ENCODE peak calls at places on chromosomes 3 and 15, in ten cellular contexts. L is IMR-90, J is GM23338, S is psoas muscle, E is uterus, G is GM23248, X is left ventricle myocardium inferior, C is fibroblast of lung, U is Panc1, A is SJSA1. Q is an unnamed sample.
A peak's percentile ranks its signal among the peaks of the same experiment; 100 is the strongest.

GRCh38 chr3:49133226-49133951 is 539 bp upstream of the LAMB2 start:
- DNase-seq in E (peak; percentile 87), C (peak; percentile 89), U (no peak), X (peak; percentile 90), A (peak; percentile 87), G (peak; percentile 95), S (peak; percentile 89), L (peak; percentile 85), J (peak; percentile 94), Q (peak; percentile 96)

GRCh38 chr3:39531681-39532080 is 64.2 kb downstream of the MOBP start:
- DNase-seq in A (no peak), C (peak; percentile 1), U (no peak), L (peak; percentile 8), S (no peak), E (no peak), J (no peak), G (peak; percentile 73), X (no peak), Q (no peak)

GRCh38 chr3:165642761-165643432 is 194.3 kb downstream of the BCHE start:
- DNase-seq in S (no peak), G (peak; percentile 92), C (peak; percentile 98), A (peak; percentile 60), E (peak; percentile 75), U (peak; percentile 91), J (no peak), L (peak; percentile 98), X (no peak), Q (peak; percentile 67)

GRCh38 chr3:105913616-105914015 is 44.8 kb upstream of the CBLB start:
- DNase-seq in S (no peak), A (no peak), G (no peak), J (no peak), E (no peak), C (no peak), L (no peak), X (no peak), U (no peak), Q (no peak)

GRCh38 chr15:61558172-61559146 is 329.4 kb upstream of the RORA start:
- DNase-seq in J (no peak), U (no peak), A (no peak), X (no peak), L (no peak), S (no peak), C (no peak), G (no peak), E (no peak), Q (no peak)

GRCh38 chr15:63260786-63261185 is 16.6 kb upstream of the APH1B start:
- DNase-seq in L (no peak), X (no peak), U (no peak), J (no peak), E (no peak), C (no peak), A (no peak), S (no peak), G (no peak), Q (no peak)

GRCh38 chr3:33146791-33147445 is 33.1 kb downstream of the CRTAP start:
- DNase-seq in U (no peak), G (peak; percentile 32), X (no peak), C (peak; percentile 81), J (peak; percentile 5), S (no peak), A (no peak), L (peak; percentile 61), E (no peak), Q (no peak)

GRCh38 chr3:146160233-146160963 is 586 bp downstream of the PLOD2 start:
- DNase-seq in J (peak; percentile 94), G (peak; percentile 94), C (peak; percentile 80), S (peak; percentile 52), L (peak; percentile 79), A (peak; percentile 75), U (no peak), E (peak; percentile 68), X (peak; percentile 41), Q (peak; percentile 77)

DNA sequence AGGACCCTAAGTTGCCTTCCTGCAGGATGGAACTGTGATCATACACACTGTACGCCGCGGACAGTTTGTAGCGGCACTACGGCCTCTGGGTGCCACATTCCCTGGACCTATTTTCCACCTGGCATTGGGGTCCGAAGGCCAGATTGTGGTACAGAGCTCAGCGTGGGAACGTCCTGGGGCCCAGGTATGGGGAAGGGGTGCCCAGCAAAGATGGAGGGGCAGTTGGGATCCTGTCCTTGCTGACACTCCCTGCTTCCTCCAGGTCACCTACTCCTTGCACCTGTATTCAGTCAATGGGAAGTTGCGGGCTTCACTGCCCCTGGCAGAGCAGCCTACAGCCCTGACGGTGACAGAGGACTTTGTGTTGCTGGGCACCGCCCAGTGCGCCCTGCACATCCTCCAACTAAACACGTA is 28.8 kb downstream of the NBEAL2 start:
- DNase-seq in C (no peak), E (peak; percentile 17), J (no peak), G (no peak), S (peak; percentile 52), A (no peak), X (no peak), U (no peak), L (no peak), Q (peak; percentile 62)
- H3K27ac ChIP-seq in C (no peak overlapping the region), E (no peak overlapping the region), J (no peak overlapping the region), G (no peak overlapping the region), S (no peak overlapping the region), A (no peak overlapping the region), X (no peak overlapping the region), U (no peak overlapping the region), L (no peak overlapping the region), Q (no peak overlapping the region)

GRCh38 chr15:85025516-85026279 is 44.0 kb downstream of the PDE8A start:
- DNase-seq in X (no peak), L (no peak), E (no peak), J (no peak), G (no peak), C (no peak), S (no peak), A (no peak), U (no peak), Q (no peak)

GRCh38 chr15:85028416-85028815 is 46.8 kb downstream of the PDE8A start:
- DNase-seq in E (no peak), X (no peak), C (no peak), G (no peak), J (no peak), S (no peak), U (no peak), L (no peak), A (no peak), Q (no peak)

GRCh38 chr15:85024509-85025336 is 43.1 kb downstream of the PDE8A start:
- DNase-seq in S (no peak), U (no peak), X (no peak), J (no peak), L (peak; percentile 62), E (no peak), G (peak; percentile 92), A (no peak), C (peak; percentile 42), Q (no peak)

GRCh38 chr15:85027033-85027380 is 45.4 kb downstream of the PDE8A start:
- DNase-seq in S (no peak), U (no peak), E (no peak), L (no peak), X (no peak), C (no peak), J (no peak), G (no peak), A (no peak), Q (no peak)

DNA sequence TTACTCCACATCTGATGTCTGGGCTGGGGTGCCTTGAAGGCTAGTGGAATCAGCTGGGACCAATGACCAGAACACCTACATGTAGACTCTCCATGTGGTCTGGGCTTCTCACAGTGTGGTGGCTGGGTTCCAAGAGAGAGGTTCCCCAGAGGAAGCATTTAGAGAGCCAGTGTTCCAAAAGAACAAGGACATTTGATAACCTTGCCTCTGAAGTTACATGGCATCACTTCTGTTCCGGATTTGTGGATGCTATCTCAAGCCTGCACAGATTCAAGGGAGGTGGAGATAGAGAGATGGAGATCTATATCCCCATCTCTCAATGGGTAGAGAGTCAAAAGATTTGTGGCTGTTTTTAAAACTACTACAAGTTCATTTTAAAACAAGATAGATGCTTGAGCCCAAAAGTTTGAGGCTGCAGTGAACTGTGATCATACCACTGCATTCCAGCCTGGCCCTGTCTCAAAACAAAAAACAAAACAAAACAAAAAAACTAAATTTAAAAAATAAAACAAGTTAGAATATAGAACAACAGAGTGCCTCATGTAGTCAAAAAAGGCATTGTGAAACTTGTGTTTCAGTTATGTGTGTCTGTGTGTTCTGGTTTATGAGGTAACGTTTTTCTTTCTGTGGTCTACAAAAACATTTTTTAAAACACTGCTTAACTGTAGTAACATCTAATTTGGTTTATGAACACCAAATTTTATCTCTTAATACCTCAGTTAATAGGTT is 44.8 kb downstream of the PDE8A start:
- DNase-seq in L (no peak), X (peak; percentile 44), G (no peak), J (no peak), C (no peak), S (no peak), A (no peak), U (no peak), E (no peak), Q (no peak)
- H3K27ac ChIP-seq in L (no peak overlapping the region), X (peak overlapping the region; percentile 62), G (no peak overlapping the region), J (no peak overlapping the region), C (no peak overlapping the region), S (no peak overlapping the region), A (no peak overlapping the region), U (no peak overlapping the region), E (no peak overlapping the region), Q (no peak overlapping the region)

DNA sequence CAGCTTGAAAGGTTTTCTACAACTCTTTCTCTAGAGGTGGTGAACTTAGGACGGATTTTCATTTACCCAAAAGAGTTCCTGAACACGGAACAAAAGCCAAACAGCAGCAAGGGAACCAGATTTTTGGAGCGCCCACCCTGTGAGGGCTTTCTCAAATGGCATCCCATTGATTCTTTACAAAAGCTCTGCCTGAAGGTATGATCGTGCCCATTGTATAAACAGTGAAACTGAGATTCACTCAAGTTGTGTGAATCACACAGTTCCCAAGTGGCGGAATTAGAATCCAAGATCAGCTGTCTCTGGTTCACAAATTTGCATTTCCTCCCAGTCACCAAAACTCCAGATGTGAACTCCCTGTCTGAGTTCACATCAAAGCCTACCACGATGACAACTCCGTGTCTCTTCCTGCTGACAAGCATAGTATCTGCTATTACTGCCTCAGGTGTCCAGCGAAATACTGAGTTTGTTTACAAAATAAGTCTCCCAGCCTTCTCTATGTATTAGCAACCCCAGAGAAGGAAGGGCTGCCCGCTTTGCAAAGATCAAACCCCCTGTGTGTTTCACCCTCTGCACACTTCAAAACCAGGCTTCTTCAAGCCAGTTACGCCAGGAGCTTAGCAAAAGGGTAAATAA is 235.9 kb upstream of the ST8SIA2 start:
- DNase-seq in G (no peak), E (no peak), X (no peak), U (no peak), S (no peak), C (no peak), L (no peak), J (no peak), A (no peak), Q (no peak)
- H3K27ac ChIP-seq in G (no peak overlapping the region), E (no peak overlapping the region), X (no peak overlapping the region), U (no peak overlapping the region), S (no peak overlapping the region), C (no peak overlapping the region), L (no peak overlapping the region), J (peak overlapping the region; percentile 60), A (no peak overlapping the region), Q (no peak overlapping the region)

DNA sequence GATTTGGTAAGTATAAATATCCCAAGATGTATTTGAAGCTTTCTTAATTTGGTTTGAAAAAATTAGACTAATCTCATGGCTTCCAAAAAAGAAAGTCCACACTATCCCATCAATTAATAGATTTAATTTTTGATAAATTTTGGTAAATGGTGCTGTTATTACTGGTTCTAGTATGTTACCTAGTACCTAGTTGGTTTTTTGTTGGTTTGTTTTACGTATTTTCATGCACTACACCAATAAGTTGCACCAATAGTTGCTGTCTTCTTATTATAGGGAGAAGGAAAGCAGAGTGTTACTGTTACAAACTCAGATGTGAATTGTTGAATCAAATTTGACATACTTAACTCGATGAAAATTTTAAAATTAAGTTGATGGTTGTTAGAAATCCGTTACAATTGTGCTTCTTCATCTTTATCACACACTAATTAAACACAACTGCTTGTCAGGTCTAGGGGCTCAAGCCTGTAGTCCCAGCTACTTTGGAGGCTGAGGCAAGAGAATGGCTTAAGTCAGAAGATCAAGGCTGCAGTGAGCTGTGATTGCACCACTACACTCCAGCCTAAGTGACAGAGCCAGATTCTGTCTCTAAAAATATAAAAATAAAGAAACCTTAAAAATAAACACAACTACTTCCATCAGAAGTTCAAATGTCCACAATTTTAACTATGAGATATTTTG is 23.1 kb upstream of the MBNL1 start:
- DNase-seq in L (no peak), A (no peak), X (no peak), U (no peak), S (no peak), C (no peak), E (no peak), J (no peak), G (no peak), Q (no peak)
- H3K27ac ChIP-seq in L (no peak overlapping the region), A (no peak overlapping the region), X (no peak overlapping the region), U (no peak overlapping the region), S (no peak overlapping the region), C (no peak overlapping the region), E (no peak overlapping the region), J (no peak overlapping the region), G (no peak overlapping the region), Q (no peak overlapping the region)

Q was measured in suprapubic skin.